ENCODE peak calls at places on chromosomes 16 and 17, in ten cellular contexts. G is neural progenitor cell, J is T-helper 1 cell, Y is EL, H is naive B cell, A is GM20000, S is astrocyte of the spinal cord, N is T-helper 9 cell, B is NCI-H345, O is right lobe of liver. C is an unnamed sample.

GRCh38 chr16:47059991-47060390 is 83.8 kb downstream of the NETO2 start:
- DNase-seq in G (no peak), J (no peak), Y (no peak), H (no peak), A (no peak), S (no peak), N (no peak), B (no peak), O (no peak), C (no peak)

GRCh38 chr17:31745964-31746650 is 112.9 kb downstream of the COPRS start:
- DNase-seq in G (no peak), J (no peak), Y (no peak), H (no peak), A (no peak), S (no peak), N (no peak), B (no peak), O (no peak), C (no peak)

GRCh38 chr17:4892499-4893221 is 6.7 kb upstream of the C17orf107 start:
- DNase-seq in G (no peak), J (no peak), Y (no peak), H (no peak), A (no peak), S (no peak), N (no peak), B (no peak), O (no peak), C (no peak)

GRCh38 chr16:85157372-85157771 is 45.1 kb upstream of the CIBAR2 start:
- DNase-seq in G (no peak), J (no peak), Y (no peak), H (no peak), A (no peak), S (no peak), N (no peak), B (no peak), O (no peak), C (no peak)

GRCh38 chr17:28726396-28726911 is 421 bp upstream of the TLCD1 start:
- DNase-seq in G (peak), J (peak), Y (peak), H (peak), A (no peak), S (peak), N (peak), B (peak), O (peak), C (peak)

GRCh38 chr17:63848834-63849689 is 6.6 kb upstream of the SMARCD2 start:
- DNase-seq in G (peak), J (peak), Y (peak), H (peak), A (peak), S (peak), N (peak), B (no peak), O (peak), C (peak)

GRCh38 chr16:69131749-69132423 is 502 bp downstream of the CHTF8 start:
- DNase-seq in G (peak), J (peak), Y (peak), H (no peak), A (peak), S (peak), N (peak), B (peak), O (peak), C (peak)

GRCh38 chr16:88472637-88473205 is 19.6 kb downstream of the ZFPM1 start:
- DNase-seq in G (no peak), J (no peak), Y (no peak), H (no peak), A (no peak), S (no peak), N (no peak), B (no peak), O (no peak), C (no peak)

GRCh38 chr16:57146735-57147134 is 39.1 kb downstream of the PSME3IP1 start:
- DNase-seq in G (peak), J (no peak), Y (no peak), H (no peak), A (no peak), S (no peak), N (no peak), B (no peak), O (no peak), C (peak)

GRCh38 chr16:88453621-88454314 is 688 bp downstream of the ZFPM1 start:
- DNase-seq in G (peak), J (no peak), Y (peak), H (no peak), A (no peak), S (no peak), N (peak), B (no peak), O (peak), C (no peak)

GRCh38 chr17:50686494-50687199 is 21.1 kb downstream of the ANKRD40 start:
- DNase-seq in G (no peak), J (no peak), Y (peak), H (no peak), A (no peak), S (peak), N (no peak), B (no peak), O (peak), C (no peak)

GRCh38 chr17:68196394-68197090 is 51.3 kb upstream of the AMZ2 start:
- DNase-seq in G (peak), J (no peak), Y (no peak), H (no peak), A (no peak), S (no peak), N (no peak), B (no peak), O (no peak), C (peak)

GRCh38 chr16:4327782-4328579 is 12.1 kb downstream of the GLIS2 start:
- DNase-seq in G (peak), J (no peak), Y (peak), H (peak), A (peak), S (peak), N (peak), B (no peak), O (peak), C (peak)

GRCh38 chr17:79558573-79558900 is 52.3 kb downstream of the RBFOX3 start:
- DNase-seq in G (no peak), J (no peak), Y (no peak), H (no peak), A (no peak), S (no peak), N (no peak), B (no peak), O (no peak), C (no peak)

GRCh38 chr17:37218849-37219248 is 156.9 kb upstream of the C17orf78 start:
- DNase-seq in G (no peak), J (no peak), Y (no peak), H (no peak), A (no peak), S (no peak), N (no peak), B (no peak), O (no peak), C (no peak)

GRCh38 chr17:82608816-82609215 is 39.4 kb downstream of the WDR45B start:
- DNase-seq in G (no peak), J (no peak), Y (no peak), H (no peak), A (no peak), S (no peak), N (no peak), B (no peak), O (no peak), C (no peak)

GRCh38 chr17:21201302-21201602 is 12.7 kb downstream of the TMEM11 start:
- DNase-seq in G (no peak), J (no peak), Y (peak), H (no peak), A (no peak), S (no peak), N (no peak), B (no peak), O (no peak), C (no peak)

GRCh38 chr17:3885271-3885670 is 7.6 kb downstream of the CAMKK1 start:
- DNase-seq in G (no peak), J (no peak), Y (no peak), H (no peak), A (no peak), S (peak), N (no peak), B (no peak), O (no peak), C (no peak)

GRCh38 chr17:2235792-2236365 is 67.7 kb downstream of the SMG6 start:
- DNase-seq in G (no peak), J (no peak), Y (no peak), H (no peak), A (no peak), S (no peak), N (no peak), B (no peak), O (no peak), C (peak)

GRCh38 chr16:88809068-88809675 is 2.6 kb downstream of the APRT start:
- DNase-seq in G (no peak), J (no peak), Y (peak), H (no peak), A (no peak), S (no peak), N (no peak), B (no peak), O (no peak), C (peak)

GRCh38 chr17:81702934-81703746 is at the start of gene MRPL12:
- DNase-seq in G (peak), J (peak), Y (peak), H (peak), A (peak), S (peak), N (peak), B (peak), O (peak), C (peak)

GRCh38 chr17:77332034-77332971 is 191.5 kb downstream of the SEC14L1 start:
- DNase-seq in G (no peak), J (no peak), Y (no peak), H (peak), A (no peak), S (peak), N (peak), B (peak), O (no peak), C (no peak)

GRCh38 chr16:86048221-86048620 is 149.3 kb downstream of the IRF8 start:
- DNase-seq in G (no peak), J (no peak), Y (no peak), H (no peak), A (no peak), S (no peak), N (no peak), B (no peak), O (no peak), C (no peak)

GRCh38 chr17:21171970-21172510 is 41.9 kb downstream of the TMEM11 start:
- DNase-seq in G (no peak), J (no peak), Y (no peak), H (no peak), A (no peak), S (no peak), N (no peak), B (no peak), O (no peak), C (no peak)

GRCh38 chr17:66850692-66851091 is 15.8 kb downstream of the CACNG5 start:
- DNase-seq in G (no peak), J (no peak), Y (no peak), H (no peak), A (no peak), S (no peak), N (no peak), B (no peak), O (no peak), C (no peak)

GRCh38 chr17:76630151-76630550 is 13.4 kb downstream of the ST6GALNAC1 start:
- DNase-seq in G (no peak), J (no peak), Y (no peak), H (no peak), A (peak), S (no peak), N (no peak), B (no peak), O (no peak), C (no peak)

GRCh38 chr16:4313563-4314531 is 2.0 kb upstream of the GLIS2 start:
- DNase-seq in G (peak), J (no peak), Y (no peak), H (no peak), A (peak), S (peak), N (no peak), B (no peak), O (peak), C (peak)

GRCh38 chr17:62619413-62620155 is 7.9 kb upstream of the MRC2 start:
- DNase-seq in G (no peak), J (no peak), Y (no peak), H (no peak), A (no peak), S (no peak), N (no peak), B (no peak), O (no peak), C (no peak)

GRCh38 chr16:28069921-28070794 is 6.6 kb upstream of the GSG1L start:
- DNase-seq in G (no peak), J (no peak), Y (no peak), H (no peak), A (no peak), S (no peak), N (no peak), B (no peak), O (no peak), C (no peak)

GRCh38 chr17:6752068-6752909 is 3.6 kb upstream of the XAF1 start:
- DNase-seq in G (no peak), J (no peak), Y (peak), H (no peak), A (no peak), S (peak), N (no peak), B (no peak), O (peak), C (no peak)

GRCh38 chr17:16997514-16998429 is 25.9 kb upstream of the TNFRSF13B start:
- DNase-seq in G (no peak), J (no peak), Y (no peak), H (peak), A (no peak), S (no peak), N (no peak), B (no peak), O (no peak), C (peak)

C was measured in Karpas-422.